ENCODE peak calls at places on chromosome 2, in six cellular contexts. G is stimulated activated CD4-positive, alpha-beta T cell treated with anti-CD3 and anti-CD28 coated beads, Interleukin-2, amount 100 ng/mL, for 48 hours; U is HTR-8/SVneo; K is pancreas; L is posterior vena cava; H is SJSA1. J is an unnamed sample.

GRCh38 chr2:194166818-194167217 is 1490.2 kb upstream of the SLC39A10 start:
- DNase-seq in G (no peak), U (no peak), K (no peak), L (no peak), H (no peak), J (no peak)

GRCh38 chr2:113716291-113716690 is 40.2 kb downstream of the SLC35F5 start:
- DNase-seq in G (no peak), U (no peak), K (no peak), L (no peak), H (no peak), J (no peak)

GRCh38 chr2:97781981-97782380 is 68.6 kb downstream of the ZAP70 start:
- DNase-seq in G (no peak), U (no peak), K (no peak), L (no peak), H (no peak), J (no peak)

GRCh38 chr2:183224933-183225332 is 100.7 kb downstream of the NUP35 start:
- DNase-seq in G (no peak), U (no peak), K (no peak), L (no peak), H (no peak), J (no peak)

GRCh38 chr2:102027036-102027702 is 35.4 kb downstream of the IL1R2 start:
- DNase-seq in G (no peak), U (no peak), K (no peak), L (no peak), H (peak; percentile 31), J (no peak)

GRCh38 chr2:15893689-15894325 is 46.5 kb upstream of the MYCN start:
- DNase-seq in G (no peak), U (no peak), K (no peak), L (no peak), H (no peak), J (no peak)

GRCh38 chr2:5734866-5735861 is 43.0 kb downstream of the SOX11 start:
- DNase-seq in G (no peak), U (no peak), K (no peak), L (no peak), H (no peak), J (no peak)

GRCh38 chr2:19569300-19569791 is 210.9 kb upstream of the OSR1 start:
- DNase-seq in G (no peak), U (no peak), K (no peak), L (no peak), H (no peak), J (no peak)

GRCh38 chr2:141736466-141736865 is 394.4 kb downstream of the LRP1B start:
- DNase-seq in G (no peak), U (no peak), K (no peak), L (no peak), H (no peak), J (no peak)

J was measured in T1000.